ENCODE peak calls at places on chromosomes 16 and 17, in eight cellular contexts. X is K562, V is lung, Y is CD14-positive monocyte, H is AG08395, J is GOT3, D is EH, O is left ventricle myocardium inferior. C is an unnamed sample.

GRCh38 chr17:52378860-52379259 is 220.3 kb upstream of the CA10 start:
- DNase-seq in X (no peak), V (no peak), Y (no peak), H (no peak), J (no peak), D (no peak), O (no peak), C (no peak)

GRCh38 chr16:1530349-1530882 is 3.0 kb upstream of the TMEM204 start:
- DNase-seq in X (no peak), V (no peak), Y (no peak), H (no peak), J (no peak), D (no peak), O (no peak), C (no peak)

GRCh38 chr17:42068979-42069378 is 18.6 kb upstream of the C17orf113 start:
- DNase-seq in X (no peak), V (no peak), Y (no peak), H (no peak), J (no peak), D (no peak), O (no peak), C (no peak)

GRCh38 chr17:50205931-50206505 is 4.6 kb upstream of the COL1A1 start:
- DNase-seq in X (no peak), V (no peak), Y (peak; percentile 14), H (no peak), J (no peak), D (no peak), O (no peak), C (no peak)

GRCh38 chr16:49620158-49620867 is 235.6 kb downstream of the ZNF423 start:
- DNase-seq in X (peak; percentile 79), V (peak; percentile 40), Y (no peak), H (peak; percentile 89), J (peak; percentile 60), D (peak; percentile 92), O (peak; percentile 84), C (no peak)

GRCh38 chr17:8995711-8996110 is 25.6 kb upstream of the NTN1 start:
- DNase-seq in X (no peak), V (no peak), Y (no peak), H (no peak), J (no peak), D (no peak), O (no peak), C (no peak)

GRCh38 chr17:73724341-73724740 is 80.1 kb upstream of the SDK2 start:
- DNase-seq in X (no peak), V (no peak), Y (no peak), H (no peak), J (no peak), D (no peak), O (no peak), C (no peak)

GRCh38 chr17:200604-200985 is 19.1 kb upstream of the DOC2B start:
- DNase-seq in X (no peak), V (no peak), Y (no peak), H (no peak), J (no peak), D (no peak), O (no peak), C (no peak)

GRCh38 chr16:46884513-46885293 is 541 bp downstream of the GPT2 start:
- DNase-seq in X (no peak), V (no peak), Y (no peak), H (no peak), J (no peak), D (peak; percentile 11), O (no peak), C (no peak)

GRCh38 chr16:1434644-1435592 is 4.0 kb downstream of the PERCC1 start:
- DNase-seq in X (no peak), V (no peak), Y (no peak), H (no peak), J (no peak), D (no peak), O (no peak), C (no peak)

GRCh38 chr16:66324785-66325184 is 41.7 kb upstream of the CDH5 start:
- DNase-seq in X (peak; percentile 37), V (no peak), Y (no peak), H (no peak), J (no peak), D (no peak), O (no peak), C (no peak)

GRCh38 chr17:37671813-37672544 is 28.7 kb upstream of the DDX52 start:
- DNase-seq in X (no peak), V (no peak), Y (no peak), H (peak; percentile 90), J (no peak), D (peak; percentile 95), O (no peak), C (peak; percentile 81)

GRCh38 chr16:85628651-85629050 is 15.5 kb downstream of the GSE1 start:
- DNase-seq in X (no peak), V (no peak), Y (no peak), H (no peak), J (no peak), D (no peak), O (no peak), C (no peak)

GRCh38 chr17:17971431-17972125 is 622 bp downstream of the TOM1L2 start:
- DNase-seq in X (no peak), V (peak; percentile 48), Y (no peak), H (no peak), J (no peak), D (peak; percentile 45), O (peak; percentile 41), C (no peak)

GRCh38 chr16:64375386-64375980 is 746.4 kb downstream of the CDH11 start:
- DNase-seq in X (no peak), V (no peak), Y (no peak), H (peak; percentile 18), J (no peak), D (peak; percentile 10), O (no peak), C (no peak)

GRCh38 chr17:77098884-77099545 is 41.8 kb upstream of the SEC14L1 start:
- DNase-seq in X (no peak), V (peak; percentile 58), Y (peak; percentile 75), H (peak; percentile 73), J (no peak), D (peak; percentile 71), O (no peak), C (peak; percentile 73)

GRCh38 chr16:87392823-87393679 is 915 bp downstream of the MAP1LC3B start:
- DNase-seq in X (peak; percentile 47), V (peak; percentile 57), Y (peak; percentile 48), H (no peak), J (no peak), D (peak; percentile 53), O (peak; percentile 34), C (no peak)

GRCh38 chr17:28335959-28336871 is 654 bp downstream of the TNFAIP1 start:
- DNase-seq in X (peak; percentile 58), V (peak; percentile 77), Y (no peak), H (peak; percentile 81), J (no peak), D (peak; percentile 94), O (peak; percentile 44), C (peak; percentile 74)

GRCh38 chr16:24430937-24431760 is 108.2 kb upstream of the RBBP6 start:
- DNase-seq in X (no peak), V (no peak), Y (no peak), H (no peak), J (no peak), D (peak; percentile 4), O (no peak), C (no peak)

GRCh38 chr17:81813371-81813684 is 9.4 kb downstream of the GCGR start:
- DNase-seq in X (no peak), V (no peak), Y (no peak), H (no peak), J (no peak), D (no peak), O (no peak), C (no peak)

GRCh38 chr17:46894024-46894423 is 28.9 kb upstream of the GOSR2 start:
- DNase-seq in X (no peak), V (no peak), Y (no peak), H (no peak), J (no peak), D (no peak), O (no peak), C (no peak)

GRCh38 chr17:3539881-3540540 is 17.6 kb downstream of the TRPV3 start:
- DNase-seq in X (peak; percentile 28), V (no peak), Y (no peak), H (no peak), J (no peak), D (no peak), O (no peak), C (no peak)

GRCh38 chr16:15757630-15758251 is 99.1 kb downstream of the MYH11 start:
- DNase-seq in X (peak; percentile 20), V (no peak), Y (no peak), H (no peak), J (no peak), D (no peak), O (no peak), C (no peak)

GRCh38 chr17:45110676-45111611 is 21.4 kb downstream of the PLCD3 start:
- DNase-seq in X (no peak), V (no peak), Y (no peak), H (peak; percentile 66), J (no peak), D (peak; percentile 27), O (peak; percentile 60), C (no peak)

GRCh38 chr17:72117748-72118587 is 2.9 kb upstream of the SOX9 start:
- DNase-seq in X (no peak), V (no peak), Y (no peak), H (no peak), J (no peak), D (no peak), O (no peak), C (no peak)

GRCh38 chr17:72087876-72088275 is 32.9 kb upstream of the SOX9 start:
- DNase-seq in X (no peak), V (no peak), Y (no peak), H (no peak), J (no peak), D (no peak), O (no peak), C (no peak)

GRCh38 chr16:85168732-85169256 is 56.5 kb upstream of the CIBAR2 start:
- DNase-seq in X (peak; percentile 98), V (no peak), Y (no peak), H (peak; percentile 91), J (no peak), D (peak; percentile 78), O (peak; percentile 74), C (no peak)

GRCh38 chr16:2147981-2148671 is at the start of gene RAB26:
- DNase-seq in X (peak; percentile 83), V (peak; percentile 87), Y (no peak), H (peak; percentile 73), J (no peak), D (peak; percentile 69), O (peak; percentile 83), C (no peak)

GRCh38 chr17:34981538-34982241 is 1.4 kb downstream of the LIG3 start:
- DNase-seq in X (peak; percentile 73), V (no peak), Y (no peak), H (no peak), J (no peak), D (peak; percentile 55), O (no peak), C (no peak)

GRCh38 chr17:2107506-2107905 is 52.6 kb downstream of the HIC1 start:
- DNase-seq in X (no peak), V (no peak), Y (no peak), H (no peak), J (no peak), D (no peak), O (no peak), C (no peak)

GRCh38 chr16:66427036-66427446 is at the start of gene BEAN1:
- DNase-seq in X (peak; percentile 42), V (no peak), Y (no peak), H (peak; percentile 48), J (no peak), D (peak; percentile 37), O (peak; percentile 36), C (no peak)

GRCh38 chr17:4908711-4909496 is 6.0 kb upstream of the CHRNE start:
- DNase-seq in X (peak; percentile 73), V (peak; percentile 88), Y (peak; percentile 87), H (peak; percentile 94), J (peak; percentile 27), D (peak; percentile 94), O (peak; percentile 92), C (peak; percentile 85)

GRCh38 chr17:41338961-41339485 is 11.6 kb downstream of the KRT33A start:
- DNase-seq in X (no peak), V (no peak), Y (no peak), H (peak; percentile 32), J (no peak), D (peak; percentile 22), O (no peak), C (no peak)

GRCh38 chr17:82879241-82879640 is 39.4 kb upstream of the ZNF750 start:
- DNase-seq in X (no peak), V (no peak), Y (peak; percentile 36), H (no peak), J (no peak), D (no peak), O (peak; percentile 12), C (no peak)

C was measured in AG09309.